ENCODE peak calls at places on chromosomes 16 and 17, in six cellular contexts. N is Peyer's patch, H is adrenal gland, C is heart left ventricle, Q is A549, A is fibroblast of pulmonary artery. B is an unnamed sample.

GRCh38 chr17:27996157-27997043 is 46.1 kb upstream of the NLK start:
- DNase-seq in N (no peak), H (no peak), C (no peak), Q (no peak), A (no peak), B (no peak)

GRCh38 chr16:1296688-1297412 is 12.6 kb upstream of the UBE2I start:
- DNase-seq in N (peak), H (peak), C (no peak), Q (peak), A (no peak), B (no peak)

GRCh38 chr16:58442547-58442946 is 50.3 kb downstream of the GINS3 start:
- DNase-seq in N (no peak), H (no peak), C (no peak), Q (no peak), A (no peak), B (no peak)

GRCh38 chr17:1003633-1003971 is 6.7 kb downstream of the TIMM22 start:
- DNase-seq in N (no peak), H (peak), C (no peak), Q (no peak), A (no peak), B (no peak)

GRCh38 chr16:81469710-81470481 is 25.3 kb downstream of the CMIP start:
- DNase-seq in N (no peak), H (peak), C (no peak), Q (no peak), A (no peak), B (no peak)

GRCh38 chr17:27937026-27937546 is 43.9 kb upstream of the LYRM9 start:
- DNase-seq in N (no peak), H (no peak), C (no peak), Q (no peak), A (no peak), B (no peak)

GRCh38 chr16:57383276-57384247 is 11.3 kb downstream of the CX3CL1 start:
- DNase-seq in N (no peak), H (no peak), C (no peak), Q (no peak), A (peak), B (no peak)

GRCh38 chr16:89506113-89506504 is 2.1 kb upstream of the SPG7 start:
- DNase-seq in N (no peak), H (peak), C (peak), Q (no peak), A (peak), B (no peak)

GRCh38 chr17:60315650-60316049 is 76.3 kb downstream of the USP32 start:
- DNase-seq in N (no peak), H (no peak), C (no peak), Q (peak), A (no peak), B (no peak)
- TF ChIP-seq CTCF in N (peak), H (peak), C (no peak), Q (peak), A (peak), B (no peak)

GRCh38 chr17:45021607-45022287 is 29.7 kb downstream of the DCAKD start:
- DNase-seq in N (peak), H (peak), C (peak), Q (peak), A (peak), B (no peak)
- H3K4me3 ChIP-seq in N (peak), H (peak), C (peak), Q (peak), A (peak), B (peak)

DNA sequence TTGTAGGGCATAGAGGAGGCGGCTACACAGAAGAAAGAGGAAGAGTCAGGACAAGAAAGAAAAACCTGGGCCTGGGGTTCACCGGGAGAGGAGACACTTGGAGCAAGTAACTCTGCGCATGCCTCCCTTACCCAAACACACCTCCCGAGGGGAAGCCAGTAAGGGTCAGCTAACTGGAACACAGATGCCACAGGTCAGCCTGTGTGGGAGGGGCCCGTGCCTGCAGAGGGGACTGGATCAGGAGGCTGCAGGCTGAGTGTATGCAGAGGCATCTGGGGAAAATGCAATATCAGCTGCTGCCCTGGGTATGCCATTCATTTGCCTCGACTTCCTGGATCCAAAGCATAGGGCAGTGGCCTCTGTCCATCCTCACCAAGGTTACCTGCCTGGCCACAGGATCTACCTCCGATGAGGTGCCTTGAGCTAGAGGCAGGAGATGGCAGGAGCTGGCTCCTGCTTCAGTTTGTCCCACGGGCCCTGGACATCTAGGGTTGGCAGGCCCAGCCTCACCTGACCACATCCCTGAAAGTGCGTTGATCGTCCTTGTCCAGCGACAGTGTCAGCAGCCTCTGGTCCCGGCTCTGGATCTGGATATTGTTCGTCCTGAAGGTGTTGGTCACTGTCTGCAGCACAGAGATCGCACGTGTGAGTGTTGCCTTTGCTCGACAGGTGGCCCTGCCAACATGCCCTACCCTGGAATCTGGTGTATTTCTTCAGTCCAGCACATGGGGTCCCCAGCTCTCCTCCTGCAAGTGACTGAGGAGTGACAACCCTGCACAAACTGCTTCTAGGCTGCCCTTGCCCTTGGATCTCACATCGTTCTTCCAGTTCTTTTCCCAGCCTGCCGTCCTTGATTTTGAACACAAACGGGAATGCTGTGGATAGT is 4.6 kb upstream of the MFSD6L start:
- DNase-seq in N (no peak), H (no peak), C (no peak), Q (peak), A (no peak), B (no peak)
- TF ChIP-seq CTCF in N (no peak), H (no peak), C (no peak), Q (no peak), A (no peak), B (no peak)

GRCh38 chr17:17959520-17960361 is 12.5 kb downstream of the TOM1L2 start:
- DNase-seq in N (no peak), H (no peak), C (no peak), Q (peak), A (peak), B (no peak)
- H3K4me3 ChIP-seq in N (no peak), H (peak), C (peak), Q (peak), A (peak), B (peak)

GRCh38 chr17:65953316-65954147 is 238.4 kb downstream of the CEP112 start:
- DNase-seq in N (no peak), H (no peak), C (no peak), Q (no peak), A (no peak), B (no peak)
- TF ChIP-seq CTCF in N (no peak), H (no peak), C (no peak), Q (no peak), A (no peak), B (no peak)

B was measured in AG04449.